ENCODE peak calls at places on chromosomes 3 and 15, in five cellular contexts. F is HepG2, M is H1, O is K562, Z is GM12878. W is an unnamed sample.

GRCh38 chr3:158696618-158697017 is 24.2 kb upstream of the LXN start:
- DNase-seq in F (peak; percentile 15), M (no peak), O (no peak), Z (no peak), W (no peak)

GRCh38 chr3:33131328-33132018 is 17.7 kb downstream of the CRTAP start:
- DNase-seq in F (peak; percentile 66), M (peak; percentile 41), O (peak; percentile 72), Z (no peak), W (peak; percentile 71)

GRCh38 chr15:62901087-62901486 is 141.5 kb upstream of the TPM1 start:
- DNase-seq in F (no peak), M (no peak), O (no peak), Z (no peak), W (no peak)

GRCh38 chr3:100413619-100414018 is 12.3 kb downstream of the LNP1 start:
- DNase-seq in F (no peak), M (no peak), O (no peak), Z (no peak), W (no peak)

GRCh38 chr3:59290358-59290757 is 240.5 kb upstream of the CFAP20DC start:
- DNase-seq in F (no peak), M (no peak), O (no peak), Z (no peak), W (no peak)

GRCh38 chr15:51262468-51262867 is 75.9 kb downstream of the CYP19A1 start:
- DNase-seq in F (no peak), M (no peak), O (no peak), Z (no peak), W (no peak)

GRCh38 chr15:69557340-69558137 is 104.9 kb downstream of the RPLP1 start:
- DNase-seq in F (peak; percentile 82), M (no peak), O (no peak), Z (no peak), W (no peak)

GRCh38 chr3:46812237-46812791 is 50.9 kb downstream of the MYL3 start:
- DNase-seq in F (no peak), M (peak; percentile 34), O (peak; percentile 98), Z (no peak), W (peak; percentile 84)

GRCh38 chr3:39752019-39752637 is 57.3 kb upstream of the MYRIP start:
- DNase-seq in F (no peak), M (no peak), O (no peak), Z (no peak), W (no peak)

DNA sequence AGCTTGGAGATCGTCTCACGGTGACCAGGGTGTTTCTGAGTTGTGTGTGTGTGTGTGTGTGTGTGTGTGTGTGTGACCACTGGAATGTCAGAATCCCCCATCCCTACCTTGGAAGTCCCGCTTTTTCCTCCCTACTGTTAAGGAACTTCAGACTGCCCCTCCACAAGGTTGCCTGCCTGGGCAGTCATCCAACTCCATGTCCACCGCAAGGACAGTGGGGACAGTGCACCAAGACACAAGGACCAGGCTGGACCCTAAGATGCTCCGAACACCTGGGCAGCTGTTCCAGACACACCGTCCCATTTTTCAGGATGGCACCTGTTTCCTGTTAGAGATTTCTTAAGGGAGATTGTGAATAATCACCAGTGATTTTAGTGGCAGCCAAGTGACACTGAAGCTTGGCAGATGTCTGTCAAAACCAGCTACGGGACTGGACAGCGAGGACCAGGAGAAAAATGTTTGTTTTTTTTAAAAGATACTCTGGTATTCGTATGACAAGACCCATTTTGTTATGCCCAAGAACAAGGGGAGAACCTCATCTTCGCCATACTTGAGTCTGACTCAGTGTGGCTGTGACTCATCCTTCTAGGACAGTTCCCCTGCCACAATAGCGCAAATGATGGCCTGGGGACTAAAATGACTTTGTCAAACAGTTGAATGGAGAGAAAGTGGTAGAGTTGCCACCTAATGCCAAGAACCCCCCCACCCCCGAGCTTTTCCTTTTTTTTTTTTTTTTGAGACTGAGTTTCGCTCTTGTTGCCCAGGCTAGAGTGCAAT is 15.5 kb downstream of the PAQR9 start:
- DNase-seq in F (no peak), M (no peak), O (no peak), Z (no peak), W (peak; percentile 15)
- TF ChIP-seq CHD2 in F (no peak), M (no peak), O (no peak), Z (no peak), W (no peak)

GRCh38 chr3:194642769-194643168 is 9.6 kb upstream of the TMEM44 start:
- DNase-seq in F (no peak), M (no peak), O (no peak), Z (no peak), W (no peak)
- TF ChIP-seq CTCF in F (no peak), M (no peak), O (no peak), Z (no peak), W (no peak)

DNA sequence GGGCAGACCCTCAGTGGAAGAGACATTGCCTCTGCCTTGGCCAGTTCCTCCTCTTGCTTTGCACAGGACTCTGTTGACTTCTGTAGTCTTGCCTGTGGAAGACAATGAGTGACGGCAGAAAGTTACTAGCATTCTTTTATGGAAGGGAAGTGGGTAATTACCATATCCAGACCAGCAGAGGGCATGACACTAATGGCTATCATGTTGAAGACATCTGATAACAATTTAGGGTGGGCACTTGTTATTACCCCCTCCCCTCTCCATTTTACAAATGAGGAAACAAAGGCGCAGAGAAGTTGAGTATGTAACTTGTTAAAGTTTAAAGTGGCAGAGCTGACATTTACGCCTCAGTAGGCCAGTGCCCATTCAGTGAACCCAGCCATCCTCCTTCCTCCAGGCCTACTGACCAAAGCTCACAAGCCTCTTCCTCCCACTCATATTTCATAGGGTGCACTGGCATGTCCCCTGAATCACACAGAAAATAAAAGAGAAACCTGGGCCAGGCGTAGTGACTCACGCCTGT is 48.2 kb upstream of the FMN1 start:
- DNase-seq in F (no peak), M (no peak), O (peak; percentile 17), Z (no peak), W (peak; percentile 25)
- TF ChIP-seq YY1 in F (no peak), M (no peak), O (no peak), Z (no peak), W (no peak)

DNA sequence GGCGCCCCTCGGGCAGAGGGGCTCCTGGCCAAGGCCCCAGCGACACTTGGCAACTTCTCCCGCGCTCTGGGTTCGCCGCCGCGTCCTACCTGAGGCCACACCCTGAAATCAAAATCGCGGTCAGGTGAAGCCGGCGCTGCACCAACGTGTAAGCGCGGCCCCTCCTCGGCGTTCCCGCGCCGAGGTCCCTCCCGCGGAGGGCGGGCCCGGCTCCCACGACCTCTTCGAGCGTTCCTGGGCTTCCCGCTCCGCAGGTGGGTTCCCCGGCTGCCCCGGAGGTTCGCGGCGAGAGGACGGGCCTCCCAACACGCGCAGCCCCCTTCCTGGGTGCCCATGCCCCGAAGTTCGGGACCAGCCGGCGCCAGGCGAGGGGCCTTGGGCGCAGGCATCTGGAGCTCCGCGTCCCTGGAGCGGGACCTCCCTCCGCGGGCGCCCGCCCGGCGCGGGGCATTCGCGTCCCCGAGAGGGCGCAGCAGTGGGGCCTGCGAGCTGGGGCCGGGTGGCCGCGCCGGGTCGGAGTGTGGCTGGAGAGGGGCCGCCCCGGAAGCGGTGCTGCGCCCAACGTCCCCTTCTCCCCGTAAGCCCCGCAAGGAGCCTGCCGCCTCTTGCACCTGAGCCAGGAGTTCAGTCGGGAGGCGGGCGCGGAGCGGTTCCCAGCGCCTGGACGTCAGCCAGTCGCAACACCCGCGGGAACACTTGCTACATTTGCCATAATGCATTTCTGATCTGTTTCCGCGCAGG is 13.7 kb downstream of the PAK6 start:
- DNase-seq in F (no peak), M (no peak), O (no peak), Z (no peak), W (peak; percentile 87)
- TF ChIP-seq CHD2 in F (no peak), M (no peak), O (no peak), Z (no peak), W (no peak)

GRCh38 chr3:123656691-123657090 is 71.8 kb upstream of the HACD2 start:
- DNase-seq in F (no peak), M (no peak), O (peak; percentile 30), Z (no peak), W (no peak)
- TF ChIP-seq CTCF in F (peak; percentile 46), M (peak; percentile 29), O (peak; percentile 35), Z (peak; percentile 32), W (peak; percentile 38)

DNA sequence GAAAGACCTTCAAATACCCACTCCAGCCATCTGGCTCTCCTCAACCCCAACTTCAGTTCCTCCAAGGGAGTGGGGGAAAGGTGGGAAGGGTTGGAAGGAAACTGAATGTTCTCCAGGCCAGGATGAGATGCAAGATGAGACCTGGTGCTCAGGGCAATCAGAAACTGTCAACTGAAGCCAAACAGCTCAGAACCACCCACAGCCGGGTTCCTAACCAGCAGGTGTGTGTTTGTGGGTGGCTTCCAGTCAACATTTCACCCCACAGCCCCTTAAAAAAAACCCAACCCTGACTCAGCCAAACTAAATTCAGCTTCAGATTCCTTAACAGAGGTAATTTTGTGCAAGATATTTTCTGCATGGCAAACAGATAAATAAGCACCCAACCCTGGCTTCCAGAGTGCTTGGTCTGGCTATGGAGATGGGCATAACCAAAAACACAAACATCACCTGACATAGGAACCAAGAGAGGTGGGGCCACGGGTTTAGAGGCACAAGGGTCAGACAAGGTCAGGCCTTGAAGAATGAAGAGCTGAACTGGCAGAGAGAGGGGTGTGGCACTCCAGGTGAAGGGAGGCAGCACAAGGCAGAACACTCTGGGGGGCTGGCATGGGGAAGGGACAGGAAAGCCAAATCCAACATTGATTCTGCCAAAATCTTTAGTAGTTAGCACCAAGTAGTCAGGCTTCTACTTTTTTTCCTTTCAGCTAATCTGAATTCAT is 34.7 kb downstream of the ZNF445 start:
- DNase-seq in F (no peak), M (no peak), O (no peak), Z (no peak), W (no peak)
- TF ChIP-seq YY1 in F (no peak), M (no peak), O (no peak), Z (no peak), W (no peak)

GRCh38 chr3:707041-707440 is 385.8 kb upstream of the CNTN6 start:
- DNase-seq in F (no peak), M (no peak), O (no peak), Z (no peak), W (no peak)
- TF ChIP-seq CHD2 in F (no peak), M (no peak), O (no peak), Z (no peak), W (no peak)

DNA sequence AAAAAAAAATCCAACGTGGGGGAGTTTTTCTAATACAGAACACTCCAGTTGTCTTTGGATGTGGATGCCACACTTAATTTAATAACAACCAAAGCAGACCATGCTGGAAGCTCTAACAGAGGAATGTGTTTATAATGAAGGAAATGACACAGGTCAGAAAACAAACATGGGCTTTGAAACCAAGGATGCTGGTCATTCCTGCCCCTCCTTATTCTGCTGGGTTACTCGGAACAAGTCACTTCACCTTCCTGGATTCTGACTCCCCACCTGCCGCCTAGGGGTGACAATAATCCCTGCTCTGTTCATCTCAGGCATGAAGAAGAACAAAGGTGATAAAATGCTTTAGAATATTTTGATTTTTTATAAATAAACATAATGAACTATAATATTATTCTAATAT is 240.9 kb upstream of the ADAMTS9 start:
- DNase-seq in F (no peak), M (no peak), O (no peak), Z (no peak), W (peak; percentile 5)
- TF ChIP-seq CTCF in F (no peak), M (no peak), O (no peak), Z (no peak), W (no peak)

W was measured in SK-N-SH.